ENCODE peak calls at places on chromosomes 11 and 22, in ten cellular contexts. V, E, P, N, Q, I, J, T, Z and F are unnamed samples.

GRCh38 chr11:27783701-27784355 is 83.6 kb upstream of the BDNF start:
- DNase-seq in V (no peak), E (peak), P (no peak), N (no peak), Q (no peak), I (peak), J (no peak), T (no peak), Z (no peak), F (no peak)

GRCh38 chr11:16612801-16613400 is 125.5 kb upstream of the C11orf58 start:
- DNase-seq in V (no peak), E (no peak), P (no peak), N (peak), Q (no peak), I (no peak), J (no peak), T (no peak), Z (no peak), F (peak)

GRCh38 chr22:20205464-20205963 is 54.7 kb upstream of the CCDC188 start:
- DNase-seq in V (no peak), E (no peak), P (no peak), N (no peak), Q (no peak), I (no peak), J (no peak), T (no peak), Z (no peak), F (no peak)

GRCh38 chr11:33703771-33704170 is 3.1 kb upstream of the C11orf91 start:
- DNase-seq in V (no peak), E (peak), P (peak), N (no peak), Q (no peak), I (no peak), J (no peak), T (no peak), Z (no peak), F (no peak)

GRCh38 chr11:128953151-128953550 is 10.5 kb upstream of the TP53AIP1 start:
- DNase-seq in V (no peak), E (no peak), P (no peak), N (no peak), Q (no peak), I (no peak), J (no peak), T (no peak), Z (no peak), F (no peak)

GRCh38 chr11:60771879-60772525 is 13.1 kb upstream of the MS4A10 start:
- DNase-seq in V (no peak), E (no peak), P (peak), N (no peak), Q (no peak), I (no peak), J (no peak), T (no peak), Z (no peak), F (no peak)

GRCh38 chr22:49703391-49703926 is 124.2 kb downstream of the BRD1 start:
- DNase-seq in V (no peak), E (no peak), P (no peak), N (no peak), Q (no peak), I (no peak), J (no peak), T (no peak), Z (no peak), F (no peak)

GRCh38 chr11:11978792-11979486 is 29.5 kb downstream of the DKK3 start:
- DNase-seq in V (peak), E (peak), P (peak), N (no peak), Q (no peak), I (no peak), J (no peak), T (no peak), Z (no peak), F (no peak)

GRCh38 chr11:10454902-10455631 is at the start of gene AMPD3:
- DNase-seq in V (peak), E (peak), P (no peak), N (peak), Q (peak), I (peak), J (no peak), T (peak), Z (no peak), F (peak)

GRCh38 chr11:106276859-106277436 is 199.5 kb downstream of the AASDHPPT start:
- DNase-seq in V (no peak), E (peak), P (no peak), N (no peak), Q (no peak), I (no peak), J (no peak), T (no peak), Z (no peak), F (no peak)

GRCh38 chr11:87560352-87560751 is 522.6 kb downstream of the TMEM135 start:
- DNase-seq in V (no peak), E (no peak), P (no peak), N (no peak), Q (no peak), I (no peak), J (no peak), T (no peak), Z (no peak), F (no peak)

GRCh38 chr22:11627798-11628650 is 3900.0 kb upstream of the OR11H1 start:
- DNase-seq in V (no peak), E (no peak), P (peak), N (no peak), Q (no peak), I (no peak), J (no peak), T (no peak), Z (no peak), F (no peak)

GRCh38 chr11:18100926-18101656 is 4.8 kb downstream of the SAAL1 start:
- DNase-seq in V (no peak), E (no peak), P (no peak), N (no peak), Q (no peak), I (no peak), J (no peak), T (no peak), Z (no peak), F (no peak)

GRCh38 chr11:75592699-75593098 is 30.6 kb downstream of the SERPINH1 start:
- DNase-seq in V (peak), E (no peak), P (no peak), N (no peak), Q (no peak), I (no peak), J (no peak), T (no peak), Z (no peak), F (no peak)

GRCh38 chr22:19962909-19963806 is 21.5 kb upstream of the TXNRD2 start:
- DNase-seq in V (peak), E (no peak), P (peak), N (no peak), Q (no peak), I (no peak), J (peak), T (no peak), Z (no peak), F (no peak)

GRCh38 chr22:43464809-43465208 is 53.0 kb downstream of the MPPED1 start:
- DNase-seq in V (no peak), E (no peak), P (no peak), N (no peak), Q (no peak), I (no peak), J (no peak), T (no peak), Z (no peak), F (no peak)
- TF ChIP-seq CTCF in V (no peak), E (no peak), P (no peak), N (no peak), Q (no peak), I (no peak), J (no peak), T (no peak), Z (no peak), F (no peak)

GRCh38 chr11:405323-405975 is 9.3 kb downstream of the SIGIRR start:
- DNase-seq in V (no peak), E (peak), P (no peak), N (no peak), Q (no peak), I (no peak), J (peak), T (no peak), Z (no peak), F (no peak)
- TF ChIP-seq CTCF in V (no peak), E (no peak), P (no peak), N (no peak), Q (no peak), I (no peak), J (peak), T (peak), Z (no peak), F (no peak)

GRCh38 chr11:1401656-1402221 is 12.0 kb downstream of the BRSK2 start:
- DNase-seq in V (peak), E (peak), P (peak), N (peak), Q (peak), I (no peak), J (peak), T (no peak), Z (peak), F (peak)
- TF ChIP-seq CTCF in V (no peak), E (no peak), P (no peak), N (no peak), Q (no peak), I (no peak), J (no peak), T (no peak), Z (no peak), F (no peak)

GRCh38 chr11:65223031-65223430 is 38.7 kb upstream of the POLA2 start:
- DNase-seq in V (no peak), E (no peak), P (no peak), N (no peak), Q (no peak), I (no peak), J (no peak), T (no peak), Z (no peak), F (no peak)

GRCh38 chr11:65224939-65225283 is 36.9 kb upstream of the POLA2 start:
- DNase-seq in V (peak), E (peak), P (peak), N (no peak), Q (no peak), I (peak), J (no peak), T (peak), Z (no peak), F (no peak)

GRCh38 chr11:65227879-65228278 is 33.9 kb upstream of the POLA2 start:
- DNase-seq in V (no peak), E (no peak), P (no peak), N (no peak), Q (no peak), I (no peak), J (no peak), T (no peak), Z (no peak), F (no peak)

GRCh38 chr11:65226103-65226442 is 35.7 kb upstream of the POLA2 start:
- DNase-seq in V (no peak), E (no peak), P (no peak), N (no peak), Q (no peak), I (no peak), J (no peak), T (no peak), Z (no peak), F (no peak)

GRCh38 chr11:65225284-65226102 is 36.3 kb upstream of the POLA2 start:
- DNase-seq in V (peak), E (peak), P (peak), N (peak), Q (no peak), I (peak), J (peak), T (no peak), Z (peak), F (peak)
- TF ChIP-seq CTCF in V (peak), E (peak), P (peak), N (no peak), Q (peak), I (peak), J (peak), T (peak), Z (peak), F (no peak)

DNA sequence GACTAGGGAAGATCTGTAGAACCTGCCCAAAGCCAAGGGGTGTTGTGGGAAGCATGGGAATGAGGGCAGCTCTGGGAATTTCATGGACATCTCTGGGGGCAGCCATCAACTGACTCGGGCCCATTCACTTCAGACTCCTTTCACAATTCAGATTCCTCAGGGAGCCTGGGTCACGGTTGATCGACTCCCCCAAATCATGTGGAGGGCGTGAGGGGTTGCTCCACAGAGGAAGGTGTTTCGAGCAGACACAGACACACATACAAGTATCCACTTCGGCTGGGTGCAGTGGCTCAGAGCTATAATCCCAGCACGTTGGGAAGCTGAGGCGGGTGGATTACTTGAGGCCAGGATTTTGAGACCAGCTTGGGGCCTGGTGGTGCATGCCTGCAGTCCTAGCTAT is 15.7 kb downstream of the STX3 start:
- DNase-seq in V (no peak), E (no peak), P (no peak), N (no peak), Q (no peak), I (no peak), J (no peak), T (no peak), Z (no peak), F (no peak)
- TF ChIP-seq CTCF in V (no peak), E (no peak), P (no peak), N (no peak), Q (no peak), I (no peak), J (no peak), T (no peak), Z (no peak), F (no peak)

GRCh38 chr11:76670475-76671235 is at the start of gene LRRC32:
- DNase-seq in V (peak), E (peak), P (peak), N (peak), Q (no peak), I (no peak), J (peak), T (no peak), Z (no peak), F (peak)
- TF ChIP-seq CTCF in V (no peak), E (no peak), P (peak), N (no peak), Q (no peak), I (no peak), J (no peak), T (no peak), Z (peak), F (peak)